ENCODE peak calls at places on chromosomes 2 and 18, in six cellular contexts. One of them, this sample, is unnamed.

GRCh38 chr2:196399736-196400691 is 228.6 kb upstream of the STK17B start:
- DNase-seq in K562: peak; percentile 67
- DNase-seq in stomach: no peak
- DNase-seq in HCT116: peak; percentile 40
- DNase-seq in vagina: no peak
- DNase-seq in H1: no peak
- DNase-seq in this sample: no peak

GRCh38 chr2:121075006-121075545 is 209.9 kb downstream of the TFCP2L1 start:
- DNase-seq in K562: peak; percentile 92
- DNase-seq in stomach: peak; percentile 54
- DNase-seq in HCT116: peak; percentile 95
- DNase-seq in vagina: no peak
- DNase-seq in H1: peak; percentile 78
- DNase-seq in this sample: no peak

GRCh38 chr2:176488446-176488845 is 219.2 kb downstream of the MTX2 start:
- DNase-seq in K562: no peak
- DNase-seq in stomach: no peak
- DNase-seq in HCT116: no peak
- DNase-seq in vagina: no peak
- DNase-seq in H1: no peak
- DNase-seq in this sample: no peak

GRCh38 chr18:54948350-54948837 is 10.9 kb downstream of the CCDC68 start:
- DNase-seq in K562: no peak
- DNase-seq in stomach: no peak
- DNase-seq in HCT116: no peak
- DNase-seq in vagina: no peak
- DNase-seq in H1: no peak
- DNase-seq in this sample: no peak

GRCh38 chr2:111946294-111947114 is 48.1 kb downstream of the MERTK start:
- DNase-seq in K562: no peak
- DNase-seq in stomach: peak; percentile 80
- DNase-seq in HCT116: peak; percentile 94
- DNase-seq in vagina: no peak
- DNase-seq in H1: no peak
- DNase-seq in this sample: no peak

GRCh38 chr2:233152541-233152940 is 92.4 kb downstream of the INPP5D start:
- DNase-seq in K562: no peak
- DNase-seq in stomach: no peak
- DNase-seq in HCT116: no peak
- DNase-seq in vagina: no peak
- DNase-seq in H1: no peak
- DNase-seq in this sample: no peak

GRCh38 chr2:223856584-223856983 is 19.2 kb upstream of the AP1S3 start:
- DNase-seq in K562: no peak
- DNase-seq in stomach: no peak
- DNase-seq in HCT116: no peak
- DNase-seq in vagina: no peak
- DNase-seq in H1: no peak
- DNase-seq in this sample: no peak

GRCh38 chr2:171652411-171652775 is 34.9 kb upstream of the DYNC1I2 start:
- DNase-seq in K562: no peak
- DNase-seq in stomach: no peak
- DNase-seq in HCT116: no peak
- DNase-seq in vagina: no peak
- DNase-seq in H1: no peak
- DNase-seq in this sample: no peak

GRCh38 chr2:27185331-27186026 is 26.4 kb upstream of the ATRAID start:
- DNase-seq in K562: peak; percentile 35
- DNase-seq in stomach: peak; percentile 41
- DNase-seq in HCT116: no peak
- DNase-seq in vagina: peak; percentile 94
- DNase-seq in H1: no peak
- DNase-seq in this sample: no peak

DNA sequence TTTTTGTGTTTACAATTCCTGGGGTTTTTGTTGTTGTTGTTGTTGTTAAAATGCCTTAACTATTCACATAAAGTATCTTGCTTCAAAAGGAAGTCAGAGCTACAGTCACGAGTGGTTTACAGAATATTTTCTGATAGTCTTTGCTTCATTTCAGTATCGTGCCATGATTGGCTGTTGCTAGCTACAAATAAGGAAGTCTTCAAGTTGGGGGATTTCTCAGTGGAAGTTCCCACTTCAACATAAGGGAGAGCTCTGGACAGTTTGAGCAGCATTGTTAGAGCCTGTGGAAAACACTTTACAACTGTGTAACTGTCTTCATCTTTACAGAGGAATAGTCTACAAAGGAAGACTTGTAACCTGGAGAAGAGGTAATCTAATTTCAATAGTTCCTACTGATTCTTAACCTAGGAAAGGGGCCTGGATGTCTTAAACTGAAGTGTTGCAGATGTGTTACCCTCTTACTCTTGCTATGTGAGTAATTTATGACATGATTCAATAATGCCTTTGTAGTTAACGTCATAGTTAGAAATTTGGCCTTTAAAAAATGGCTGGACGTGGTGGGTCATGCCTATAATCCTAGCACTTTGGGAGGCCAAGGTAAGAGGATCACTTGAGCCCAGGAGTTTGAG is 23.4 kb upstream of the TANK start:
- DNase-seq in K562: peak; percentile 25
- DNase-seq in stomach: no peak
- DNase-seq in HCT116: peak; percentile 44
- DNase-seq in vagina: no peak
- DNase-seq in H1: no peak
- DNase-seq in this sample: no peak
- TF ChIP-seq POLR2A in K562: no peak
- TF ChIP-seq POLR2A in stomach: no peak
- TF ChIP-seq POLR2A in HCT116: no peak
- TF ChIP-seq POLR2A in vagina: no peak
- TF ChIP-seq POLR2A in H1: no peak
- TF ChIP-seq POLR2A in this sample: peak; percentile 92

DNA sequence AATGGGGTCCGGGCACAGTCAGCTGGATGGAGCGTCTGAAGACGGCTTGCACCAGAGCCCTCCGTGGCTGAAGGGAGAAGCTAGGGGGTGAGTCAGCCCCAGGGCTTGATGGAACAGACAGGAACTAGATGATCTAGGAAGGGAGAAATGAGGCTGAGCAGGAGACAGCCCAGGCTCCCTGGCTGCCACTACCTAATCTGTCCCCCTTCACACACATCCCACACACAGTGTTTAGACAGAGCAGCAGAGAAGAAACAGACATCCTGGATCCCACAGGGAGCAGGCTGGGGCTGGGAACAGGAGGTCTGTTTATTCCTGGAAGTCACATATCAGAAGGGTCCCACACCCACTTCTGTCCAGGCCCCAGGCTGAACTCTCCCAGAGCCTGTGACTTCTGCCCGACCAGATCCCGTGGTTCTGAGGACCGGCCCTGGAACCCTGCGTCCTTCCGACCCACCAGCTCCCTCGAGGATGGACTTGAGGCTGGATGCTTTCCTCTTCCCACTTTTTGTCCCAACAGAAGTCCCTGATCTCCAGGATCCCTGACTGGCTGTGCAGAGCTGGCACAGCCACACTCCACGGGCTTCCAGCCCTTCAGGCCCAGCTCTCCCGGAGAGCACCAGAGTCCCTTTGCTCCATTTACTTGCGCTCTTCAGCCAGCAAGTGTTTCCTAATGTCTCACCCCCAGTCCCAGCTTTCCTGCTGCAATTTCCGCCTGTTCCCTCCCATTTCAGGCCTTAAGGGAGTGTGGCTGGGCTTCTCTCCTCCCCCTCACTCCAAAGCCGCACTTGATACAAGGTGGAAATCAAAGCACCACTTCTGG is 1.5 kb upstream of the GPBAR1 start:
- DNase-seq in K562: no peak
- DNase-seq in stomach: no peak
- DNase-seq in HCT116: no peak
- DNase-seq in vagina: peak; percentile 92
- DNase-seq in H1: no peak
- DNase-seq in this sample: no peak
- TF ChIP-seq POLR2AphosphoS5 in K562: no peak
- TF ChIP-seq POLR2AphosphoS5 in stomach: peak; percentile 55
- TF ChIP-seq POLR2AphosphoS5 in HCT116: no peak
- TF ChIP-seq POLR2AphosphoS5 in vagina: no peak
- TF ChIP-seq POLR2AphosphoS5 in H1: no peak
- TF ChIP-seq POLR2AphosphoS5 in this sample: no peak

GRCh38 chr2:96207778-96208143 is 866 bp downstream of the STARD7 start:
- DNase-seq in K562: no peak
- DNase-seq in stomach: no peak
- DNase-seq in HCT116: no peak
- DNase-seq in vagina: no peak
- DNase-seq in H1: no peak
- DNase-seq in this sample: peak; percentile 14

GRCh38 chr2:96209729-96210085 is 1.1 kb upstream of the STARD7 start:
- DNase-seq in K562: no peak
- DNase-seq in stomach: no peak
- DNase-seq in HCT116: no peak
- DNase-seq in vagina: no peak
- DNase-seq in H1: no peak
- DNase-seq in this sample: no peak

GRCh38 chr2:96208144-96209010 is at the start of gene STARD7:
- DNase-seq in K562: peak; percentile 99
- DNase-seq in stomach: peak; percentile 100
- DNase-seq in HCT116: peak; percentile 97
- DNase-seq in vagina: peak; percentile 96
- DNase-seq in H1: peak; percentile 98
- DNase-seq in this sample: peak; percentile 85

GRCh38 chr2:96207073-96207777 is 1.4 kb downstream of the STARD7 start:
- DNase-seq in K562: peak; percentile 28
- DNase-seq in stomach: no peak
- DNase-seq in HCT116: no peak
- DNase-seq in vagina: no peak
- DNase-seq in H1: no peak
- DNase-seq in this sample: no peak

DNA sequence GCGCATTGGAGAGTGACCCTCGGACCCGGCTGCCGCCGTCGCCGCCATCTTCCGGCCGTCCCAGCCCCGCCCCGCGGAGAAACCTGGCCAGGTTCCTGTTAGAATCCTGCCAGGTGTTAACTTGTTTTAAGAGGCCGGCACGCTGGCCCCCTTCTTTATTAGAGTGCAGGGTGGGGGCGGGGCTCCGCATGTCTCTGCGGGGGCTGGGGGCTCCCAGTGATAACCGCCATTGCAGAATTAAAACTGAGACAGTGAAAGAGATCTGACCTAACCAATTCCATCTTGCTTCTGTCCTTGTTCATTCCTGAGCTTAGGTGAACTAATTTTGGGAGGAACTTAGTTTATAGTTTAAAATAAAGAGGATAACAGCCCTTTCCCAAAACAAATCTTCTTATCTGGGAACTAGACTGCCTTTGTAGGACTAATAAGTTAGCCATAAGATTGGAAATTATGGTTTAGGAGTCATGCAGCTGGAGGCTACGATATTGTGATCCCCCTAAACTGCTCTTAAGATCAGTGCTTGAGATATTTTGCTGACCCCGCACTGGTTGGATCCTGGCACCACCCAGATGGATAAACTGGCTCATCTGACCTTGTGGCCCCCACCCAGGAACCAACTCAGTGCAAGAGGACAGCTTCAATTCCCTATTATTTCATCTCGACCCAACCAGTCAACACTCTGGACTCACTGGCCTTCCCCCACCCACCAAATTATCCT is 543 bp upstream of the STARD7 start:
- DNase-seq in K562: peak; percentile 41
- DNase-seq in stomach: no peak
- DNase-seq in HCT116: no peak
- DNase-seq in vagina: no peak
- DNase-seq in H1: no peak
- DNase-seq in this sample: no peak
- TF ChIP-seq POLR2A in K562: no peak
- TF ChIP-seq POLR2A in stomach: no peak
- TF ChIP-seq POLR2A in HCT116: no peak
- TF ChIP-seq POLR2A in vagina: no peak
- TF ChIP-seq POLR2A in H1: peak; percentile 13
- TF ChIP-seq POLR2A in this sample: no peak

GRCh38 chr18:6837904-6838303 is 108.4 kb downstream of the ARHGAP28 start:
- DNase-seq in K562: no peak
- DNase-seq in stomach: no peak
- DNase-seq in HCT116: no peak
- DNase-seq in vagina: no peak
- DNase-seq in H1: no peak
- DNase-seq in this sample: no peak

GRCh38 chr18:6836331-6836730 is 106.8 kb downstream of the ARHGAP28 start:
- DNase-seq in K562: peak; percentile 56
- DNase-seq in stomach: no peak
- DNase-seq in HCT116: no peak
- DNase-seq in vagina: no peak
- DNase-seq in H1: no peak
- DNase-seq in this sample: no peak

GRCh38 chr18:6835345-6835744 is 105.8 kb downstream of the ARHGAP28 start:
- DNase-seq in K562: no peak
- DNase-seq in stomach: no peak
- DNase-seq in HCT116: no peak
- DNase-seq in vagina: no peak
- DNase-seq in H1: no peak
- DNase-seq in this sample: no peak
- TF ChIP-seq POLR2AphosphoS5 in K562: no peak
- TF ChIP-seq POLR2AphosphoS5 in stomach: peak; percentile 63
- TF ChIP-seq POLR2AphosphoS5 in HCT116: no peak
- TF ChIP-seq POLR2AphosphoS5 in vagina: no peak
- TF ChIP-seq POLR2AphosphoS5 in H1: no peak
- TF ChIP-seq POLR2AphosphoS5 in this sample: no peak

GRCh38 chr2:43100883-43101662 is 125.3 kb downstream of the ZFP36L2 start:
- DNase-seq in K562: no peak
- DNase-seq in stomach: peak; percentile 45
- DNase-seq in HCT116: no peak
- DNase-seq in vagina: no peak
- DNase-seq in H1: peak; percentile 85
- DNase-seq in this sample: no peak
- TF ChIP-seq POLR2A in K562: no peak
- TF ChIP-seq POLR2A in stomach: no peak
- TF ChIP-seq POLR2A in HCT116: no peak
- TF ChIP-seq POLR2A in vagina: no peak
- TF ChIP-seq POLR2A in H1: no peak
- TF ChIP-seq POLR2A in this sample: no peak

GRCh38 chr18:6412933-6413472 is 1.7 kb downstream of the L3MBTL4 start:
- DNase-seq in K562: no peak
- DNase-seq in stomach: no peak
- DNase-seq in HCT116: no peak
- DNase-seq in vagina: no peak
- DNase-seq in H1: no peak
- DNase-seq in this sample: no peak

GRCh38 chr18:6414118-6414722 is 491 bp downstream of the L3MBTL4 start:
- DNase-seq in K562: no peak
- DNase-seq in stomach: peak; percentile 84
- DNase-seq in HCT116: no peak
- DNase-seq in vagina: no peak
- DNase-seq in H1: peak; percentile 74
- DNase-seq in this sample: peak; percentile 83

GRCh38 chr18:6413554-6414117 is 1.1 kb downstream of the L3MBTL4 start:
- DNase-seq in K562: no peak
- DNase-seq in stomach: peak; percentile 35
- DNase-seq in HCT116: no peak
- DNase-seq in vagina: no peak
- DNase-seq in H1: no peak
- DNase-seq in this sample: no peak

GRCh38 chr18:6411367-6411766 is 3.3 kb downstream of the L3MBTL4 start:
- DNase-seq in K562: no peak
- DNase-seq in stomach: no peak
- DNase-seq in HCT116: no peak
- DNase-seq in vagina: no peak
- DNase-seq in H1: no peak
- DNase-seq in this sample: no peak

GRCh38 chr18:6414723-6415362 is at the start of gene L3MBTL4:
- DNase-seq in K562: no peak
- DNase-seq in stomach: peak; percentile 69
- DNase-seq in HCT116: no peak
- DNase-seq in vagina: no peak
- DNase-seq in H1: peak; percentile 72
- DNase-seq in this sample: peak; percentile 53
- TF ChIP-seq POLR2AphosphoS5 in K562: no peak
- TF ChIP-seq POLR2AphosphoS5 in stomach: no peak
- TF ChIP-seq POLR2AphosphoS5 in HCT116: no peak
- TF ChIP-seq POLR2AphosphoS5 in vagina: no peak
- TF ChIP-seq POLR2AphosphoS5 in H1: no peak
- TF ChIP-seq POLR2AphosphoS5 in this sample: no peak

This sample was measured in GM12892.